ENCODE peak calls at places on chromosomes 11 and 22, in ten cellular contexts. R is lung, V is HL-60, Q is brain microvascular endothelial cell, K is pancreas, A is GM23338, M is HFF-Myc, G is OCI-LY7, Y is cardiac muscle cell, N is foreskin fibroblast. B is an unnamed sample.

GRCh38 chr11:8209208-8209807 is 40.5 kb upstream of the RIC3 start:
- DNase-seq in Q (no peak), N (no peak), Y (no peak), M (no peak), G (no peak), A (peak), K (peak), V (peak), R (no peak), B (no peak)

GRCh38 chr11:4808476-4808875 is 4.3 kb upstream of the OR52R1 start:
- DNase-seq in Q (peak), G (no peak), N (no peak), K (no peak), R (no peak), M (no peak), A (no peak), V (no peak), Y (no peak), B (no peak)

GRCh38 chr11:1755344-1756023 is 5.1 kb upstream of the IFITM10 start:
- DNase-seq in V (no peak), R (no peak), Y (no peak), N (no peak), G (no peak), Q (no peak), A (no peak), M (no peak), K (no peak), B (no peak)

GRCh38 chr11:19628018-19628417 is 84.6 kb upstream of the NAV2 start:
- DNase-seq in A (no peak), N (peak), K (peak), M (no peak), G (no peak), R (peak), V (no peak), Y (peak), Q (peak), B (peak)

GRCh38 chr22:41697126-41697775 is 2.1 kb upstream of the MEI1 start:
- DNase-seq in K (peak), Q (peak), R (peak), A (peak), M (peak), N (peak), Y (peak), G (peak), V (peak), B (peak)

GRCh38 chr22:32044913-32045312 is 1.9 kb downstream of the SLC5A1 start:
- DNase-seq in Y (no peak), A (no peak), N (no peak), Q (no peak), V (no peak), R (no peak), G (no peak), M (no peak), K (no peak), B (no peak)

GRCh38 chr11:120168960-120169681 is 31.2 kb upstream of the TRIM29 start:
- DNase-seq in R (peak), N (peak), Y (peak), G (no peak), Q (peak), K (peak), M (no peak), A (peak), V (peak), B (peak)

GRCh38 chr22:42436402-42436801 is 4.2 kb upstream of the NFAM1 start:
- DNase-seq in K (no peak), N (no peak), R (no peak), G (no peak), A (no peak), Q (no peak), Y (no peak), V (no peak), M (no peak), B (no peak)

GRCh38 chr22:19981171-19981960 is 35.3 kb downstream of the ARVCF start:
- DNase-seq in G (no peak), A (no peak), Q (no peak), Y (no peak), R (no peak), K (no peak), M (no peak), V (no peak), N (no peak), B (no peak)

GRCh38 chr11:112637046-112637445 is 324.2 kb upstream of the NCAM1 start:
- DNase-seq in R (no peak), Q (no peak), M (no peak), N (no peak), A (no peak), K (no peak), V (no peak), G (no peak), Y (no peak), B (no peak)

GRCh38 chr22:28548411-28548810 is 131.2 kb downstream of the TTC28 start:
- DNase-seq in K (no peak), N (no peak), Y (no peak), V (no peak), A (no peak), R (no peak), Q (no peak), G (no peak), M (no peak), B (no peak)

GRCh38 chr11:46977940-46978595 is 41.5 kb downstream of the CSTPP1 start:
- DNase-seq in Q (peak), G (no peak), V (no peak), R (no peak), Y (no peak), M (no peak), K (no peak), A (no peak), N (no peak), B (peak)

GRCh38 chr11:72222106-72222891 is 2.3 kb upstream of the INPPL1 start:
- DNase-seq in A (no peak), N (no peak), R (no peak), G (peak), M (no peak), K (no peak), Y (no peak), Q (no peak), V (no peak), B (no peak)

GRCh38 chr11:77081381-77081851 is 14.6 kb downstream of the CAPN5 start:
- DNase-seq in M (no peak), V (no peak), G (no peak), Y (no peak), K (no peak), N (no peak), Q (no peak), R (no peak), A (no peak), B (no peak)

DNA sequence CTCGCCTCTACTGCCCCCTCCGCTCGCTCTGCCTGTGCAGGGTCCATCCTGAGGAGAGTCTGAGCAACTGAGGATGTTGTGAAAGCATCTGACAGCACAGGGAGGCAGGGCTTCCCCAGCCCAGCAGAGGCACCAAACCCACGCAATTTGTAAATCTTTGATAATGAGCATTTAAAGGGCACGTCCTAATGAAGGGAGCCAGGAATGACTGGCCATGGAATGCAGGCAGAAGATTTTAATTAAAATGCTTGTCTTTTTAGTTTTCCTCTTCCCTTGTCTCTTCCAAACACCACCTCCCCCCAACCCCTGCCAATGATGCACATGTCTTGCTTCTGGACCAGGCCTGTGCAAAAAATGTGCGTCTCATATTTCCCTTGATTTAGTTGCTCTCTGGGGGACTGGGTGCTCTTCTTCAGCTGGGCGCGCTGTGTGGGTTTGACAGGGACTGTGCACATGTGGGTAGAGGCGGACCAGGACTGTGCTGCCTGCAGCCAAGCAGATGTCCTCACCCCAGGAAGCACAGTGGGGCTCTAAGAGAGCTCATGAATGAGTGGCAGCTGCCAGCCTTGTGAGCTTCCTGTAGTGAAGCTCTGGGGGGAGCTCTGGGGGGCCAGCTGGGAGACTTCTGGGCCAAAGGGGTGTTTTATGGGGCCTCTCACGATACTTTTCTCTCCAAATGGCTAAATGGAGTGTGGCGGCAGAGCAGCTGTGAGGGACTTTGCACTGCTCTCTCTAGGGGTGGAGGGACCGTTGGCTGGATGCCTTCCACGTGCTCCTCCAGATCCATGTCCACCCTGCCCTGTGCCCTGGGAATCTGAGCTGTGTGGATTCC is 273.5 kb downstream of the ST3GAL4 start:
- DNase-seq in G (no peak), M (peak), V (no peak), Q (no peak), A (no peak), R (no peak), N (peak), K (no peak), Y (peak), B (no peak)
- TF ChIP-seq CTCF in G (no peak), M (peak), V (no peak), Q (no peak), A (no peak), R (no peak), N (peak), K (no peak), Y (peak), B (peak)

GRCh38 chr11:69385466-69385820 is 91.5 kb downstream of the MYEOV start:
- DNase-seq in N (no peak), R (no peak), M (no peak), Q (no peak), A (no peak), K (no peak), G (no peak), Y (no peak), V (no peak), B (no peak)
- H3K4me3 ChIP-seq in N (no peak), R (no peak), M (no peak), Q (no peak), A (no peak), K (no peak), G (no peak), Y (no peak), V (no peak), B (no peak)

DNA sequence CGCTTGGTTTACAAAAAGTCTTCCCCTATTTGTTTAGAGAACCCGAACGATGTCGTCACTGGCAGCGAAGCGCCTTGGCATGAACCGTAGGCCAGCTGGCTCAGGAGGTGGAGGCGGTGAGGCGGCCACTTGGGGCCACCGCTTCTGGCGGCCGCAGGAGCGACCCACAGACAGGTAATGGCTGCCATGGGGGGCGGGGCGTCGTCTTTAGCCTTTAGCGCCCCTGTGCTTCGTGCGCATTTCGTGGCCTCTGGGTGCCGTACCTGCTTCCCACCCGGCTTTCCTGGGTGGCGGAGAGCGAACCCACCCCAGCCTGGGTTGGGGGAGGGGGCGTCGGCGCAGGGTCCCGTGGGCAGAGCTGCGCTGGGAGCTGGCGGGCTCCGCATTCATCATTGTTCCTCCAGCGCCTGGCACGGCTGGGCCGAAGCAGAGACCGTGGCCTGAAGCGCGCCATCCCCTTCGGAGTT is 470 bp upstream of the OSBP2 start:
- DNase-seq in R (peak), K (peak), V (peak), A (peak), G (no peak), Q (no peak), N (no peak), M (no peak), Y (peak), B (peak)
- TF ChIP-seq CTCF in R (no peak), K (no peak), V (no peak), A (no peak), G (no peak), Q (no peak), N (no peak), M (no peak), Y (no peak), B (no peak)

GRCh38 chr11:108617055-108617454 is 23.5 kb upstream of the EXPH5 start:
- DNase-seq in Y (no peak), K (no peak), G (no peak), Q (no peak), V (no peak), N (no peak), R (no peak), M (no peak), A (no peak), B (no peak)
- H3K4me3 ChIP-seq in Y (no peak), K (no peak), G (no peak), Q (no peak), V (no peak), N (no peak), R (no peak), M (no peak), A (no peak), B (no peak)

DNA sequence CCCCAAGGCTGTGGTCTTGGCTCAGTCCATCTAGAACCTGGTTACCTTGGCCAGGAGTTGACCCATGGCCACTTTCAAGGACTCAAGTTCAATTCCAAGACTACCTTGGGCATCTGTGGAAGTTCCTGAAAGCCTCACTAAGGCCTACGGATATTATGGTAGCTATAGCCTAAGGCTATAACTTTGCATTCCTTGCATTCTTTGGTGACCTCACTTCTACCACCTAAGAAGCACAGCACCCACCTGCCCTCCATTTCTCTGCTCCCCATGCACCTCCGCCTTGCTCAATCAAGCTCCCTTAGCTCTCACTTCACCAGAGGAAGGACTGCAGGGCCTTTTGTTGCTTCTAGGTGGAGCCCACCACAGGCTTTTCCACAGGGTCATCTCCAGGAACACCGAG is 50.3 kb upstream of the GALNT18 start:
- DNase-seq in N (no peak), Q (no peak), Y (no peak), A (peak), K (no peak), V (no peak), G (no peak), R (no peak), M (no peak), B (no peak)
- TF ChIP-seq CTCF in N (no peak), Q (no peak), Y (no peak), A (no peak), K (no peak), V (no peak), G (no peak), R (no peak), M (no peak), B (no peak)

DNA sequence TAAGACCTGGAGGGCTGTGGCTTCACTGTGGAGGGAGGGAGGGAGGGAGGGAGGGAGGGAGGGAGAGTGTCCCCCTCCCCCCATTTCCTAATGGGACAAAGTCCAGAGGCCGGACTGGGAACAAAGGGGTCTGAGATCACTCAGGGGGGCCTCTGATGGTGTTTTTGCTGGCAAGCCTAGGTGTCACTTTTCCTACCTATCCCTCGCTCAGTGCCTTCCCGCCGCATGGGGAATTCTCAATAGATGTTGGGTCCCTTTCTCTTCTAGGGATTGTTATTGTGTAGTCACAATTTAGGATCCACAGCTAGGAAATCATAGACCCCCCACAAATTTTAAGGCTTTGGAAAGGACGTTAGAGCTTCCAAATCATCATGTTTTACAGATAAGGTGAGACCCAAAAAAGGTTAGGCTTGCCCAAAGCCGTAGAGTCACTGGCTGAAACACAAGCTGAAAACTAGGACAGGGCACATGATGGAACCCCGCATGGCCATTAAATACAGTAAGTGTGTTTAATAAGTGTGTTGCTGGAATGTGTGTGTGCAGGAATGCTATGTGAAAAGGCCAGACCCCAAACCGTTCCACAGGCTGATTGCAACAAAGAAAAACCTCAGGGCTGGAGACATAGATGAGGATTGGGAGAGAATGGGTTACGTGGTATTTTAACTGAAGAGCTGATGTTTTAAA is 4.8 kb upstream of the FTH1 start:
- DNase-seq in A (peak), Q (peak), N (no peak), Y (peak), V (no peak), K (peak), G (no peak), R (no peak), M (no peak), B (no peak)
- H3K4me3 ChIP-seq in A (no peak), Q (peak), N (no peak), Y (no peak), V (no peak), K (no peak), G (no peak), R (no peak), M (no peak), B (no peak)

GRCh38 chr11:118227865-118228785 is 3.3 kb upstream of the JAML start:
- DNase-seq in M (no peak), G (peak), K (no peak), R (no peak), Y (no peak), Q (no peak), N (no peak), A (no peak), V (peak), B (no peak)

GRCh38 chr11:118226781-118227180 is 2.0 kb upstream of the JAML start:
- DNase-seq in Y (no peak), V (no peak), R (no peak), G (no peak), M (no peak), Q (no peak), K (no peak), A (no peak), N (no peak), B (no peak)

GRCh38 chr11:118224512-118225180 is at the start of gene JAML:
- DNase-seq in G (peak), Q (no peak), Y (no peak), V (peak), M (no peak), N (no peak), A (no peak), R (no peak), K (no peak), B (no peak)

GRCh38 chr11:118223992-118224391 is 819 bp downstream of the JAML start:
- DNase-seq in K (no peak), A (no peak), N (no peak), Q (no peak), M (no peak), V (no peak), R (no peak), G (no peak), Y (no peak), B (no peak)

DNA sequence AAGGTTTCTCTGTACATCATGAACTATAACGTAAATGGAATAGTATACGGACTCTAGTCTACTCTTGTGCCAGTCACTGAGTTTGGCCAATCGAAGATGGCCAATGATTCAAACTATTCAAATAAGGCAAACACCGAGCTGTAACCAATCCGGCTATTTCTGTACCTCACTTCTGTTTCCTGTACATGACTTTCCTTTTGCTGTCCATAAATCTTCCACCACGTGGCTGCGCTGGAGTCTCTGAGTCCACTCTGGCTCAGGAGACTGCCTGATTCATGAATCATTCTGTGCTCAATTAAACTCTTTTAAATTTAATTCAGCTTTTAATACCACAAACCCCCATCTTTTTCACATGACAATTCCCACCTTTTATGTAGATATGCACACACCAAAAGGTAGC is 1.5 kb upstream of the JAML start:
- DNase-seq in A (no peak), K (no peak), G (no peak), V (no peak), Y (no peak), N (no peak), M (no peak), R (no peak), Q (no peak), B (no peak)
- TF ChIP-seq CTCF in A (no peak), K (no peak), G (no peak), V (no peak), Y (no peak), N (no peak), M (no peak), R (no peak), Q (no peak), B (no peak)

DNA sequence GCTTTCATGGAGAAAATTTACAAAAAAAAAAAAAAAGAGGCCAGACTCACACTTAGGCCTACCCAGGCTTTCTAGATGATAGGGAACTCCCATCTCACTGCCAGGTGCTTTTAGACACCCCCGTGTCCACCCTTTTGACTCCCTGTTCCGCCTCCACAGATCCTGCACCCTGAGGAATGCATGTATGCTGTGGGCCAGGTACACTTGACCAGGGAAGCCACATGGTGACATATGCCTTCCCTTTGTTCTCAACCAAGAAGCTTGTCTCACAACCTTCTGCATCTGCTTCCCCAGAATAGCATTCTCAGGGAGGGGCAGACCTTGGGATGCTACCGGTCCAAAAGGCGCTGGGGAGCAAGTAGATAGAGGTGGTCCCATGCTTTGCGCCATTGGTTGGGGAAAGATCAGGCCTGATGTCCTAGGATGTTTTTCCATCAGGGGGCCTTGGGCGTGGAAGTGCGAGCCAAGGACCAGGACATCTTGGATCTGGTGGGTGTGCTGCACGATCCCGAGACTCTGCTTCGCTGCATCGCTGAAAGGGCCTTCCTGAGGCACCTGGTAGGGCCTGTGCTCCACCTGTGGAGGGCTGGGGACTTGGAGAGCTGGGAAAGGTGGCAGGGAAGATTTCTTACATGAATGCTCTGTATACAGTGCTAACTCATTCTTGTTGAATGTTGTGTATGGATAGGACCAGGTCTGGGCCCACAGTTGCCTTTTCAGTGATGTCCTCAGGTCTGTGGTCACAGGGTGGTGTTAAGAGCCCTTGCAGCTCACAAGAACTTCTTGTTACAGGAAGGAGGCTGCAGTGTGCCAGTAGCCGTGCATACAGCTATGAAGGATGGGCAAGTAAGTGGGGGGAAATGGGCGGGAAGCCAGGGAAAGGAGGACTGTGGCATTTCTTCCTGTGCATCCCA is 7.5 kb downstream of the HMBS start:
- DNase-seq in R (peak), Q (no peak), G (peak), A (no peak), Y (peak), N (no peak), V (peak), K (no peak), M (no peak), B (no peak)
- H3K4me3 ChIP-seq in R (no peak), Q (peak), G (peak), A (peak), Y (peak), N (peak), V (peak), K (no peak), M (peak), B (peak)